ENCODE peak calls at places on chromosomes 4 and X, in seven cellular contexts. W is GM13977, K is NCI-H460, J is T-helper 1 cell, L is astrocyte, G is GM03348, A is ureter. M is an unnamed sample.

GRCh38 chr4:182483685-182484084 is 240.5 kb downstream of the TENM3 start:
- DNase-seq in W (no peak), L (no peak), J (no peak), G (no peak), K (no peak), A (no peak), M (no peak)

GRCh38 chr4:56388311-56388710 is 1.0 kb upstream of the AASDH start:
- DNase-seq in W (no peak), A (no peak), K (no peak), L (no peak), J (no peak), G (peak; percentile 6), M (no peak)

GRCh38 chrX:71671043-71671829 is 3.9 kb downstream of the LOC101059915 start:
- DNase-seq in A (no peak), K (no peak), J (no peak), W (no peak), L (no peak), G (no peak), M (no peak)

GRCh38 chrX:87578978-87579377 is 61.4 kb downstream of the KLHL4 start:
- DNase-seq in J (no peak), A (no peak), L (no peak), K (no peak), W (no peak), G (no peak), M (no peak)

GRCh38 chr4:2333916-2334644 is 72.2 kb upstream of the MXD4 start:
- DNase-seq in J (no peak), A (peak; percentile 34), K (no peak), W (no peak), G (no peak), L (no peak), M (no peak)

GRCh38 chr4:108030332-108030731 is 40.6 kb downstream of the HADH start:
- DNase-seq in A (no peak), L (peak; percentile 56), G (peak; percentile 79), W (peak; percentile 70), J (peak; percentile 77), K (peak; percentile 24), M (no peak)

GRCh38 chr4:186216465-186217024 is 10.8 kb upstream of the KLKB1 start:
- DNase-seq in L (no peak), W (no peak), J (no peak), A (no peak), K (no peak), G (no peak), M (no peak)

GRCh38 chrX:49879656-49880277 is 483 bp downstream of the USP27X start:
- DNase-seq in W (no peak), J (no peak), G (no peak), K (no peak), L (no peak), A (no peak), M (no peak)

GRCh38 chr4:188941524-188942109 is 802.4 kb downstream of the TRIML1 start:
- DNase-seq in J (no peak), A (no peak), W (no peak), L (peak; percentile 99), K (peak; percentile 66), G (peak; percentile 75), M (no peak)

GRCh38 chr4:15551740-15552446 is 82.2 kb downstream of the CC2D2A start:
- DNase-seq in K (no peak), W (no peak), A (no peak), G (no peak), L (no peak), J (no peak), M (no peak)

GRCh38 chr4:155941085-155941484 is 12.6 kb downstream of the CTSO start:
- DNase-seq in A (no peak), W (no peak), K (no peak), J (no peak), G (no peak), L (no peak), M (no peak)

GRCh38 chrX:1165535-1166196 is 46.8 kb downstream of the CRLF2 start:
- DNase-seq in J (peak; percentile 35), W (peak; percentile 35), K (peak; percentile 47), L (no peak), A (no peak), G (no peak), M (no peak)

GRCh38 chr4:41143721-41144379 is 70.5 kb downstream of the APBB2 start:
- DNase-seq in K (no peak), W (no peak), L (no peak), J (no peak), A (no peak), G (peak; percentile 43), M (no peak)

GRCh38 chr4:151687021-151687640 is 73.7 kb downstream of the GATB start:
- DNase-seq in A (no peak), K (no peak), W (no peak), L (peak; percentile 33), J (no peak), G (no peak), M (no peak)

GRCh38 chr4:7806080-7806630 is 133.5 kb downstream of the AFAP1 start:
- DNase-seq in L (peak; percentile 70), J (no peak), G (no peak), K (peak; percentile 82), W (no peak), A (peak; percentile 73), M (peak; percentile 88)

GRCh38 chrX:136176399-136176825 is 29.1 kb downstream of the FHL1 start:
- DNase-seq in A (no peak), K (no peak), W (no peak), G (peak; percentile 60), L (peak; percentile 87), J (no peak), M (peak; percentile 85)

GRCh38 chrX:134236690-134237362 is at the start of gene CCDC160:
- DNase-seq in K (peak; percentile 16), W (peak; percentile 29), L (peak; percentile 9), A (no peak), G (peak; percentile 25), J (peak; percentile 10), M (no peak)

GRCh38 chr4:67725981-67726380 is 25.0 kb upstream of the UBA6 start:
- DNase-seq in L (peak; percentile 90), A (no peak), K (no peak), W (no peak), J (no peak), G (peak; percentile 10), M (no peak)

GRCh38 chr4:73917081-73917501 is 47.9 kb downstream of the CXCL1 start:
- DNase-seq in L (peak; percentile 97), W (no peak), K (no peak), A (no peak), J (no peak), G (peak; percentile 79), M (no peak)

GRCh38 chr4:67035986-67036385 is 509.3 kb downstream of the CENPC start:
- DNase-seq in J (no peak), G (no peak), L (peak; percentile 31), K (no peak), W (no peak), A (no peak), M (no peak)

GRCh38 chr4:145183023-145183422 is 2.6 kb upstream of the OTUD4 start:
- DNase-seq in L (no peak), G (no peak), K (no peak), A (no peak), J (no peak), W (no peak), M (no peak)

GRCh38 chr4:136443006-136443405 is 1089.3 kb downstream of the PCDH18 start:
- DNase-seq in W (no peak), J (no peak), L (no peak), G (no peak), A (no peak), K (no peak), M (no peak)

GRCh38 chr4:6392407-6392806 is 80.0 kb downstream of the PPP2R2C start:
- DNase-seq in J (no peak), K (no peak), W (no peak), A (no peak), G (no peak), L (no peak), M (no peak)

GRCh38 chr4:2482693-2483092 is 13.8 kb downstream of the RNF4 start:
- DNase-seq in K (no peak), J (peak; percentile 73), L (peak; percentile 55), G (peak; percentile 41), W (peak; percentile 68), A (no peak), M (no peak)

GRCh38 chr4:94277539-94277938 is 65.1 kb downstream of the HPGDS start:
- DNase-seq in K (no peak), A (no peak), G (no peak), J (no peak), L (no peak), W (no peak), M (no peak)

GRCh38 chrX:51614353-51614752 is 4.4 kb downstream of the CENPVL3 start:
- DNase-seq in K (peak; percentile 33), L (peak; percentile 35), A (no peak), J (peak; percentile 23), G (peak; percentile 41), W (peak; percentile 47), M (no peak)

GRCh38 chrX:37348237-37349130 is 680 bp upstream of the PRRG1 start:
- DNase-seq in L (peak; percentile 43), A (no peak), G (no peak), J (no peak), K (no peak), W (no peak), M (no peak)

GRCh38 chrX:49257846-49258748 is 6.4 kb downstream of the FOXP3 start:
- DNase-seq in K (no peak), G (no peak), J (no peak), A (no peak), L (no peak), W (no peak), M (no peak)

GRCh38 chrX:140762061-140762460 is 52.5 kb downstream of the LINC00632 start:
- DNase-seq in G (peak; percentile 36), A (peak; percentile 46), K (peak; percentile 72), W (peak; percentile 46), L (peak; percentile 58), J (peak; percentile 40), M (no peak)

GRCh38 chr4:64158648-64159326 is 250.5 kb downstream of the TECRL start:
- DNase-seq in K (peak; percentile 53), A (peak; percentile 58), W (peak; percentile 40), L (peak; percentile 32), J (peak; percentile 40), G (peak; percentile 67), M (no peak)

GRCh38 chr4:67727124-67727850 is 26.3 kb upstream of the UBA6 start:
- DNase-seq in W (no peak), K (no peak), G (no peak), L (peak; percentile 90), A (no peak), J (no peak), M (no peak)

GRCh38 chr4:5044341-5044740 is 6.9 kb upstream of the STK32B start:
- DNase-seq in G (no peak), L (no peak), A (no peak), J (no peak), W (no peak), K (no peak), M (peak; percentile 16)

GRCh38 chr4:73661646-73662119 is 41.4 kb upstream of the RASSF6 start:
- DNase-seq in A (no peak), W (no peak), L (peak; percentile 100), G (peak; percentile 83), J (no peak), K (no peak), M (no peak)

GRCh38 chr4:48943387-48943786 is 36.8 kb upstream of the OCIAD2 start:
- DNase-seq in A (no peak), W (no peak), L (no peak), J (no peak), G (no peak), K (no peak), M (no peak)

GRCh38 chrX:35046646-35047231 is 104.1 kb downstream of the FAM47B start:
- DNase-seq in W (no peak), L (no peak), K (no peak), A (no peak), G (peak; percentile 1), J (no peak), M (no peak)

GRCh38 chr4:27148211-27148895 is 287.7 kb downstream of the STIM2 start:
- DNase-seq in A (no peak), J (no peak), L (no peak), K (no peak), G (no peak), W (no peak), M (no peak)

GRCh38 chrX:68762649-68763268 is 66.1 kb upstream of the EFNB1 start:
- DNase-seq in A (no peak), K (no peak), W (no peak), J (no peak), G (no peak), L (no peak), M (no peak)

GRCh38 chr4:52001616-52002015 is 18.5 kb downstream of the LRRC66 start:
- DNase-seq in J (no peak), L (peak; percentile 54), K (no peak), G (no peak), W (no peak), A (no peak), M (no peak)

M was measured in coronary artery.